ENCODE peak calls at places on chromosome 20, in six cellular contexts. N, B, A, V, O and U are unnamed samples.
A peak's percentile ranks its signal among the peaks of the same experiment; 100 is the strongest.

GRCh38 chr20:13008761-13009681 is at the start of gene SPTLC3:
- DNase-seq in O (peak; percentile 15), A (peak; percentile 18), V (no peak), B (peak; percentile 78), N (no peak), U (peak; percentile 56)

GRCh38 chr20:62700261-62700925 is 8.2 kb upstream of the NTSR1 start:
- DNase-seq in N (no peak), O (no peak), V (no peak), B (no peak), A (no peak), U (no peak)

GRCh38 chr20:20859510-20859909 is 147.1 kb upstream of the RALGAPA2 start:
- DNase-seq in N (no peak), B (no peak), V (no peak), O (no peak), A (no peak), U (no peak)

GRCh38 chr20:64044484-64045247 is 4.8 kb downstream of the SOX18 start:
- DNase-seq in N (peak; percentile 76), A (no peak), O (no peak), B (no peak), V (no peak), U (no peak)

GRCh38 chr20:35828434-35828833 is 56.6 kb downstream of the PHF20 start:
- DNase-seq in O (no peak), A (no peak), V (no peak), N (peak; percentile 85), B (peak; percentile 49), U (peak; percentile 66)

GRCh38 chr20:32163951-32164350 is 43.6 kb downstream of the PLAGL2 start:
- DNase-seq in N (no peak), B (no peak), O (no peak), V (no peak), A (no peak), U (no peak)

GRCh38 chr20:6142348-6142993 is 19.6 kb upstream of the FERMT1 start:
- DNase-seq in A (no peak), B (peak; percentile 55), V (peak; percentile 31), N (no peak), O (no peak), U (peak; percentile 51)

GRCh38 chr20:32823078-32823477 is 3.3 kb downstream of the MAPRE1 start:
- DNase-seq in A (no peak), N (no peak), O (no peak), B (no peak), V (no peak), U (peak; percentile 35)

GRCh38 chr20:12345978-12346377 is 428.3 kb downstream of the BTBD3 start:
- DNase-seq in V (no peak), B (no peak), A (no peak), N (no peak), O (no peak), U (no peak)

GRCh38 chr20:61700595-61701140 is 365.0 kb downstream of the TAF4 start:
- DNase-seq in B (no peak), O (no peak), N (no peak), V (no peak), A (no peak), U (no peak)

GRCh38 chr20:17530716-17531536 is at the start of gene BFSP1:
- DNase-seq in V (peak; percentile 28), O (peak; percentile 25), A (peak; percentile 53), B (peak; percentile 75), N (peak; percentile 41), U (peak; percentile 71)

GRCh38 chr20:56628873-56629463 is at the start of gene TFAP2C:
- DNase-seq in A (peak; percentile 9), O (no peak), V (peak; percentile 30), N (peak; percentile 62), B (no peak), U (peak; percentile 65)

GRCh38 chr20:13147071-13147961 is 73.8 kb upstream of the ISM1 start:
- DNase-seq in O (no peak), V (no peak), A (peak; percentile 10), B (peak; percentile 67), N (no peak), U (no peak)

GRCh38 chr20:43904778-43905177 is 9.9 kb upstream of the TOX2 start:
- DNase-seq in B (no peak), O (no peak), N (no peak), V (no peak), A (no peak), U (no peak)

GRCh38 chr20:63014710-63015109 is 7.9 kb upstream of the BHLHE23 start:
- DNase-seq in B (no peak), A (no peak), N (no peak), V (no peak), O (peak; percentile 50), U (no peak)

GRCh38 chr20:9339708-9340107 is 174.7 kb upstream of the LAMP5 start:
- DNase-seq in A (no peak), B (no peak), O (no peak), N (no peak), V (no peak), U (no peak)

GRCh38 chr20:37990571-37991151 is 42.6 kb downstream of the TTI1 start:
- DNase-seq in B (peak; percentile 65), N (peak; percentile 92), O (no peak), V (no peak), A (no peak), U (peak; percentile 83)

GRCh38 chr20:17807670-17808069 is 107.9 kb downstream of the BANF2 start:
- DNase-seq in A (no peak), B (peak; percentile 67), V (no peak), N (no peak), O (no peak), U (no peak)

GRCh38 chr20:7499201-7499600 is 441.1 kb downstream of the HAO1 start:
- DNase-seq in A (no peak), N (no peak), B (no peak), V (no peak), O (no peak), U (no peak)

GRCh38 chr20:25233016-25233772 is 14.7 kb upstream of the PYGB start:
- DNase-seq in O (no peak), N (peak; percentile 77), A (peak; percentile 41), V (no peak), B (peak; percentile 89), U (peak; percentile 46)

GRCh38 chr20:14879020-14879697 is 541.7 kb upstream of the FLRT3 start:
- DNase-seq in A (no peak), O (no peak), V (no peak), B (no peak), N (no peak), U (no peak)

GRCh38 chr20:8183526-8183925 is 51.5 kb downstream of the PLCB1 start:
- DNase-seq in N (no peak), A (no peak), B (no peak), V (no peak), O (no peak), U (no peak)

GRCh38 chr20:45041464-45042337 is 59.2 kb downstream of the KCNS1 start:
- DNase-seq in V (no peak), N (no peak), B (no peak), O (no peak), A (no peak), U (no peak)

GRCh38 chr20:45047581-45048119 is 53.3 kb downstream of the KCNS1 start:
- DNase-seq in V (no peak), N (no peak), O (no peak), A (no peak), B (no peak), U (no peak)

GRCh38 chr20:45042978-45043377 is 57.9 kb downstream of the KCNS1 start:
- DNase-seq in B (no peak), N (no peak), A (no peak), V (no peak), O (no peak), U (no peak)

GRCh38 chr20:45044601-45045000 is 56.3 kb downstream of the KCNS1 start:
- DNase-seq in A (no peak), B (no peak), O (no peak), N (no peak), V (no peak), U (peak; percentile 34)

DNA sequence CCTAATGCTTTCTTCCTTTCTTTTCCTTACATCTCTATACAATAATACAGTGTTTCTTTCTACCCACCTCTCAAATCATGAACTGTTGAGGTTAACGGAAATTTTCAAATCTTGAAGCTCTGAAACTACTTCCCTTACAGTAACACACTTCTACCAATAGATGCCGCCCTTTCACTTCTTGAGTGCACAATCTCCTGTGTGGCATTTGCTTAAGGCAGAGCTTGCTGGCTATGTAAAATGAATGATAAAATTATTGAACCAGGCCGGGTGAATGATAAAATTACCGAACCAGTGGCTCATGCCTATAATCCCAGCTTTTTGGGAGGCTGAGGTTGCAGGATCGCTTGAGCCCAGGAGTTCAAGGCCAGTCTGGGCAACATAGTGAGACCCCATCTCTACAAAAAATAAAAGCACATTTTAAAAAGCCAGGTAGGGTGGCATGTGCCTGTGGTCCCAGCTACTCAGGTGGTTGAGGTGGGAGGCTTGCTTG is 56.8 kb downstream of the KCNS1 start:
- DNase-seq in O (peak; percentile 13), B (no peak), V (no peak), A (no peak), N (no peak), U (peak; percentile 53)
- TF ChIP-seq CTCF in O (no peak), B (peak; percentile 87), V (peak; percentile 62), A (peak; percentile 33), N (peak; percentile 90), U (peak; percentile 95)

DNA sequence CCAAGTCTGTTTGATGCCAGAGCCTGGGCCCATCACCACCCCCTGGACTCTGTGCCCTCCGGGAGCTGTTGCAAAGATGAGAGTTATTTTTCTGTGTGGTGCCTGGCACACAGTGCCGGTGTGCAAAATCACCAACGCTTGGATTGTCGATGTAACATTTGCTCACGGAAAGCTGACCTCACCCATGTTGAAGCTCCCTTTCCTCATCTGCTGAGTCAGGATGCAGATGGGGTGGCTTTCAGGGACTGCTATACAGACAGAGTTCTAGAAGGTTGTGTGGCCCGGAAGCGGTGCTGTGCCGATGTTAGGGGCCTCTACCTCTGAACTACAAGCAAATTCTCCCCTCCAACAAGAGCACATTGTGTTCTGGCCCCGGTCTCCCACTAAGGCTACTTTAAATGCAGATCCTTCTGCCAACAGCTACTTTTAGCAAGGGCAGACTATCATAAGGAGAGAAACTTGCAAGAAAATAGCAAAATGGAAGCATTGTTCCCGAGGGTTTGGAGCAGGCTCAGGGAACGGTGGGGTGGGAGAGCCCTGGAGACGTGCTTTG is 34.0 kb downstream of the EYA2 start:
- DNase-seq in A (no peak), V (peak; percentile 46), N (no peak), O (no peak), B (peak; percentile 59), U (no peak)
- H3K4me3 ChIP-seq in A (no peak overlapping the region), V (no peak overlapping the region), N (no peak overlapping the region), O (no peak overlapping the region), B (no peak overlapping the region), U (no peak overlapping the region)

GRCh38 chr20:653110-653589 is at the start of gene SRXN1:
- DNase-seq in A (peak; percentile 91), N (peak; percentile 95), B (peak; percentile 94), V (peak; percentile 90), O (peak; percentile 58), U (peak; percentile 96)
- TF ChIP-seq POLR2A in A (peak; percentile 78), N (peak; percentile 46), B (peak; percentile 83), V (peak; percentile 77), O (no peak), U (peak; percentile 76)

DNA sequence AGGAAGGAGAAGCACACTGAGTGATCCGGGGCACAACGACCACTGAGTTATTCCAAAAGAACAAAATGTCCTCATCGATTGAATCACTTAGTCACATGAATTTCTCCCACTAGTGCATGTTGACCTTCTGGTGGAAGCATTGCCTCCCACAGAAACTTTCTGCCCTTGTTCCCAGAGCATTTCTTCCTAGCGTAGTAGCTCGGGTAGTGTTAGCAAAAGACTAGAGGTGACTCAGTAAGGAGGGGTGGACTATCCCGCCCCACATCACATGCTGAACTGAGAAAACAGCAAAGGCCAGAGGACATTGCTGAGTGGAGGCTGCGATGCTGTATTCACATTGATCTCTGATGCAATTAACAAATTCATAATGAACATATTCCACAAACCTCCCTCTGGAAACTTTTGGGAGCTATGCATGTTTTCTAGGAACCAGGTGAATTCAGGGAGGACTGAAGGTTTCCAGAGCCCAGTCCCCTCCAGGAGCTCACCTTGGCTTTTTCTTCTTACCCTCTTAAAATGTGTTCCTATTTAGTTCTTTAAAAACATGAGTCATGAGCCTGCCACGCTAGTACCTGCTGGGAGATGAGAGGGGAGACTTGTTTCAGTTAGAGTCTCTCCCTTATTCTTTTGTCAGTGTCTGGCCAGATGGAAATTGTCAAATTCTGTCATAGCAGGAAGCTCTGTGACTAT is 507.9 kb downstream of the CDH26 start:
- DNase-seq in N (no peak), O (no peak), V (no peak), B (no peak), A (no peak), U (no peak)
- TF ChIP-seq CTCF in N (no peak), O (no peak), V (no peak), B (no peak), A (no peak), U (no peak)